ENCODE peak calls at places on chromosomes 12 and 14, in eight cellular contexts. M, W, F, V, E, Z, P and G are unnamed samples.
A peak's percentile ranks its signal among the peaks of the same experiment; 100 is the strongest.

GRCh38 chr12:18799561-18799960 is 61.6 kb downstream of the CAPZA3 start:
- DNase-seq in M (no peak), W (no peak), F (peak; percentile 16), V (no peak), E (no peak), Z (no peak), P (no peak), G (no peak)

GRCh38 chr12:121858662-121859572 is at the start of gene HPD:
- DNase-seq in M (peak; percentile 59), W (peak; percentile 46), F (peak; percentile 80), V (peak; percentile 84), E (no peak), Z (no peak), P (peak; percentile 39), G (peak; percentile 77)

GRCh38 chr12:68913682-68914081 is 19.3 kb downstream of the CPM start:
- DNase-seq in M (no peak), W (no peak), F (no peak), V (no peak), E (no peak), Z (no peak), P (no peak), G (no peak)

GRCh38 chr12:50050410-50051280 is 6.8 kb upstream of the ASIC1 start:
- DNase-seq in M (no peak), W (peak; percentile 45), F (no peak), V (peak; percentile 85), E (no peak), Z (no peak), P (no peak), G (peak; percentile 61)

GRCh38 chr14:49982522-49982951 is 89.7 kb downstream of the ARF6 start:
- DNase-seq in M (peak; percentile 49), W (no peak), F (peak; percentile 69), V (no peak), E (no peak), Z (no peak), P (peak; percentile 71), G (no peak)

GRCh38 chr14:49972199-49972671 is 79.4 kb downstream of the ARF6 start:
- DNase-seq in M (no peak), W (peak; percentile 79), F (no peak), V (no peak), E (no peak), Z (no peak), P (peak; percentile 83), G (no peak)

GRCh38 chr14:72898448-72898847 is 4.5 kb upstream of the DPF3 start:
- DNase-seq in M (no peak), W (no peak), F (no peak), V (no peak), E (no peak), Z (no peak), P (no peak), G (no peak)

GRCh38 chr14:53792909-53793308 is 163.7 kb downstream of the BMP4 start:
- DNase-seq in M (no peak), W (no peak), F (no peak), V (no peak), E (no peak), Z (no peak), P (no peak), G (no peak)

GRCh38 chr14:94655169-94655710 is 43.0 kb downstream of the SERPINA3 start:
- DNase-seq in M (no peak), W (no peak), F (no peak), V (no peak), E (no peak), Z (no peak), P (no peak), G (no peak)

GRCh38 chr12:29782285-29782820 is 1.4 kb downstream of the TMTC1 start:
- DNase-seq in M (no peak), W (no peak), F (no peak), V (no peak), E (no peak), Z (peak; percentile 48), P (peak; percentile 66), G (peak; percentile 26)

GRCh38 chr14:66635435-66635834 is 127.5 kb downstream of the GPHN start:
- DNase-seq in M (no peak), W (no peak), F (no peak), V (no peak), E (no peak), Z (no peak), P (no peak), G (no peak)

GRCh38 chr12:75478395-75478794 is 2.2 kb upstream of the GLIPR1 start:
- DNase-seq in M (no peak), W (no peak), F (no peak), V (no peak), E (no peak), Z (peak; percentile 84), P (no peak), G (no peak)

GRCh38 chr12:40615590-40615989 is 76.6 kb upstream of the CNTN1 start:
- DNase-seq in M (no peak), W (no peak), F (no peak), V (no peak), E (no peak), Z (no peak), P (no peak), G (no peak)

GRCh38 chr12:116058574-116058973 is 218.9 kb downstream of the MED13L start:
- DNase-seq in M (no peak), W (no peak), F (no peak), V (no peak), E (no peak), Z (no peak), P (no peak), G (no peak)

GRCh38 chr12:29249930-29250329 is 100.9 kb downstream of the FAR2 start:
- DNase-seq in M (no peak), W (no peak), F (no peak), V (no peak), E (no peak), Z (no peak), P (no peak), G (no peak)

GRCh38 chr14:87043667-87044200 is 949.2 kb downstream of the GALC start:
- DNase-seq in M (no peak), W (no peak), F (no peak), V (no peak), E (no peak), Z (no peak), P (no peak), G (no peak)

GRCh38 chr12:7122876-7123769 is 5.6 kb downstream of the RBP5 start:
- DNase-seq in M (no peak), W (no peak), F (no peak), V (no peak), E (no peak), Z (no peak), P (no peak), G (no peak)

GRCh38 chr12:62873116-62873825 is 61.7 kb downstream of the PPM1H start:
- DNase-seq in M (no peak), W (no peak), F (no peak), V (no peak), E (no peak), Z (no peak), P (no peak), G (no peak)

GRCh38 chr12:48078901-48079300 is 27.0 kb downstream of the SENP1 start:
- DNase-seq in M (no peak), W (no peak), F (no peak), V (no peak), E (no peak), Z (no peak), P (no peak), G (no peak)

GRCh38 chr12:127400231-127400630 is 866.7 kb upstream of the TMEM132C start:
- DNase-seq in M (peak; percentile 4), W (no peak), F (no peak), V (no peak), E (no peak), Z (no peak), P (no peak), G (no peak)

GRCh38 chr12:43057561-43057960 is 468.0 kb upstream of the PRICKLE1 start:
- DNase-seq in M (no peak), W (no peak), F (no peak), V (no peak), E (no peak), Z (no peak), P (no peak), G (no peak)

GRCh38 chr12:116092162-116092561 is 185.3 kb downstream of the MED13L start:
- DNase-seq in M (no peak), W (no peak), F (no peak), V (no peak), E (no peak), Z (no peak), P (no peak), G (no peak)

GRCh38 chr12:84910549-84911241 is 1.9 kb downstream of the SLC6A15 start:
- DNase-seq in M (no peak), W (no peak), F (peak; percentile 66), V (no peak), E (no peak), Z (peak; percentile 5), P (peak; percentile 23), G (peak; percentile 8)

GRCh38 chr14:24243336-24243836 is 963 bp upstream of the TINF2 start:
- DNase-seq in M (no peak), W (no peak), F (peak; percentile 15), V (no peak), E (peak; percentile 23), Z (no peak), P (peak; percentile 50), G (no peak)

GRCh38 chr12:105226219-105226618 is 9.8 kb downstream of the APPL2 start:
- DNase-seq in M (no peak), W (peak; percentile 56), F (no peak), V (peak; percentile 79), E (no peak), Z (peak; percentile 64), P (peak; percentile 95), G (no peak)

GRCh38 chr12:59459966-59460365 is 135.9 kb upstream of the SLC16A7 start:
- DNase-seq in M (peak; percentile 8), W (no peak), F (peak; percentile 27), V (no peak), E (no peak), Z (no peak), P (no peak), G (no peak)

GRCh38 chr12:47817272-47818006 is 2.3 kb downstream of the HDAC7 start:
- DNase-seq in M (no peak), W (no peak), F (no peak), V (no peak), E (no peak), Z (peak; percentile 35), P (no peak), G (no peak)

GRCh38 chr14:23351681-23352505 is 794 bp downstream of the SLC22A17 start:
- DNase-seq in M (no peak), W (no peak), F (no peak), V (no peak), E (peak; percentile 41), Z (no peak), P (no peak), G (no peak)

GRCh38 chr12:132230381-132230780 is 86.1 kb downstream of the NOC4L start:
- DNase-seq in M (no peak), W (no peak), F (no peak), V (no peak), E (no peak), Z (no peak), P (no peak), G (no peak)

GRCh38 chr12:6769003-6769389 is 2.8 kb downstream of the PTMS start:
- DNase-seq in M (no peak), W (peak; percentile 70), F (no peak), V (peak; percentile 65), E (peak; percentile 84), Z (no peak), P (peak; percentile 52), G (peak; percentile 80)

GRCh38 chr14:55302367-55302766 is 31.1 kb downstream of the FBXO34 start:
- DNase-seq in M (no peak), W (no peak), F (no peak), V (no peak), E (no peak), Z (no peak), P (no peak), G (no peak)